ENCODE peak calls at places on chromosomes 16 and 17, in four cellular contexts. U, Y, X and G are unnamed samples.

GRCh38 chr17:38528101-38528500 is 77.7 kb downstream of the SRCIN1 start:
- DNase-seq in U (no peak), Y (no peak), X (no peak), G (no peak)

GRCh38 chr17:78460951-78461944 is 82.8 kb downstream of the PGS1 start:
- DNase-seq in U (no peak), Y (no peak), X (no peak), G (no peak)

GRCh38 chr17:71184716-71185115 is 936.1 kb upstream of the SOX9 start:
- DNase-seq in U (no peak), Y (no peak), X (no peak), G (no peak)

GRCh38 chr16:59698341-59698979 is 964.3 kb upstream of the GOT2 start:
- DNase-seq in U (no peak), Y (no peak), X (no peak), G (no peak)

GRCh38 chr16:82761858-82762257 is 135.1 kb downstream of the CDH13 start:
- DNase-seq in U (no peak), Y (no peak), X (no peak), G (no peak)

GRCh38 chr17:31392856-31393748 is 1.6 kb downstream of the RAB11FIP4 start:
- DNase-seq in U (no peak), Y (no peak), X (no peak), G (peak; percentile 8)

GRCh38 chr16:17023606-17024005 is 447.2 kb downstream of the XYLT1 start:
- DNase-seq in U (no peak), Y (no peak), X (no peak), G (no peak)

GRCh38 chr16:89589241-89589926 is 13.8 kb downstream of the CPNE7 start:
- DNase-seq in U (no peak), Y (no peak), X (no peak), G (no peak)

GRCh38 chr16:57955572-57955971 is 15.4 kb downstream of the CNGB1 start:
- DNase-seq in U (no peak), Y (no peak), X (no peak), G (no peak)

GRCh38 chr16:25135239-25135878 is 23.8 kb downstream of the LCMT1 start:
- DNase-seq in U (no peak), Y (no peak), X (peak; percentile 25), G (no peak)

GRCh38 chr17:45320349-45320930 is 3.6 kb upstream of the MAP3K14 start:
- DNase-seq in U (no peak), Y (no peak), X (no peak), G (no peak)

GRCh38 chr17:1462164-1463112 is 6.4 kb upstream of the CRK start:
- DNase-seq in U (peak; percentile 22), Y (no peak), X (no peak), G (no peak)

GRCh38 chr17:49779730-49780220 is 8.7 kb upstream of the KAT7 start:
- DNase-seq in U (peak; percentile 78), Y (no peak), X (peak; percentile 56), G (no peak)

GRCh38 chr16:22425036-22425801 is 50.8 kb upstream of the CDR2 start:
- DNase-seq in U (no peak), Y (no peak), X (no peak), G (no peak)

GRCh38 chr17:31598388-31598760 is 206.9 kb downstream of the RAB11FIP4 start:
- DNase-seq in U (no peak), Y (no peak), X (no peak), G (no peak)

GRCh38 chr16:67752641-67753040 is 33.5 kb upstream of the GFOD2 start:
- DNase-seq in U (no peak), Y (no peak), X (no peak), G (no peak)

DNA sequence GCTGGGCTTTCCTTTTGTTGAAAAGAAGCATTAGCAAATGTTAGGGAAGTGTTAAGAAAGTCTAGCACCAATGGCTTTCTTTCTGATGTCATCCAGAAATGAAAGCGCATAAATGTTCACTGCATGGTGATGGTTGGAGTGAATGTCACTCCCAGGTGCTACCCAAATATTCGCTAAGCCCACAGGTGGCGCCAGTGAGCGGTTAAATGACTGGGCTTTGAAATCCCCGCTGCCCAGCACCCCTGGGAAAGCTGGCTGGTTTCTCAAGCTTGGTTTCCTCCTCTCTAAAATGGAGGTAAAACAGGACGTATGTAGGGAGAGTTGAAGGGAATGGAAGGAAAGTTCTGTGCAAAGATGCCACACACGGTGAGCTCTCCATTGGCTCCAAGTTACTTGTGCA is 104.4 kb downstream of the IRX5 start:
- DNase-seq in U (peak; percentile 63), Y (no peak), X (peak; percentile 29), G (peak; percentile 83)
- TF ChIP-seq CBFB in U (no peak), Y (no peak), X (no peak), G (no peak)

GRCh38 chr17:37167756-37168155 is 208.0 kb upstream of the C17orf78 start:
- DNase-seq in U (no peak), Y (no peak), X (no peak), G (no peak)
- TF ChIP-seq CBFB in U (no peak), Y (no peak), X (no peak), G (no peak)

DNA sequence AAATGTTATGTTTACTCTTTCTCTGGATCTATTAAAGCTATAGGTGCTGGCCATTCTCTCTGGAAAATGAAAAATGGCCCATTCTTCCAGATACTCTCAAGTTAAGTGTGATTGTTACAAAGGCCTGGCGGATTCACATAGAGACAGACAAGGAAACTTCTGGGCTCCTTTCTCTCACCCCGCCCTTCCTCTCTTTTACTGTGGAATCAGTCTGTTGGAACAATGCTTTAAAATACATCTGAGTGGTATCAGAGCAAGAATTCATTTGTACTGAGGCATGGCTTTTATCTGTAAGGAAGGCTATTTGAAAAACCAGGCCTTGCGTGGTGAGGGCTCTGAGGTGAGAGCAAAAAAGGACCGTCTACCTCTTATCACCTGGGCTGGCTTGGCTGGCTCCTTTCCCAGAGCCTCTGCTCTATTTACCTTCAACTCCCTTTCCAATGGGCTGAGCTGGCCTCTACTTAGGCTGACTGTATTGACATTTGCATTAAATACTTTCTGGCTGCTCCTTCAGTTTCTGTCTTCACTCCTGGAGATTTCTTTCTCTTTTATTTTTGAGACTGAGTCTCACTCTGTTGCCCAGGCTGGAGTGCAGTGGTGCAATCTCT is 274.0 kb downstream of the PHKB start:
- DNase-seq in U (no peak), Y (no peak), X (no peak), G (no peak)
- TF ChIP-seq CBFB in U (no peak), Y (no peak), X (no peak), G (no peak)

GRCh38 chr17:80774643-80775281 is 216.9 kb upstream of the CHMP6 start:
- DNase-seq in U (no peak), Y (no peak), X (no peak), G (no peak)
- TF ChIP-seq CBFB in U (no peak), Y (no peak), X (no peak), G (no peak)

GRCh38 chr16:4607841-4608703 is 6.6 kb downstream of the UBALD1 start:
- DNase-seq in U (no peak), Y (no peak), X (no peak), G (no peak)

GRCh38 chr16:4610011-4611005 is 4.4 kb downstream of the UBALD1 start:
- DNase-seq in U (no peak), Y (no peak), X (no peak), G (no peak)

GRCh38 chr16:4611337-4612023 is 3.2 kb downstream of the UBALD1 start:
- DNase-seq in U (no peak), Y (no peak), X (no peak), G (no peak)

GRCh38 chr16:4608704-4608980 is 6.0 kb downstream of the UBALD1 start:
- DNase-seq in U (no peak), Y (no peak), X (no peak), G (no peak)

GRCh38 chr16:4609200-4610010 is 5.3 kb downstream of the UBALD1 start:
- DNase-seq in U (no peak), Y (no peak), X (no peak), G (no peak)
- TF ChIP-seq CBFB in U (no peak), Y (no peak), X (no peak), G (no peak)